ENCODE peak calls at places on chromosomes 6 and 20, in seven cellular contexts. C, A, B, W, Y, U and T are unnamed samples.

GRCh38 chr6:152356659-152357058 is 280.5 kb downstream of the SYNE1 start:
- DNase-seq in Y (peak), C (peak), W (peak), B (no peak), A (no peak), U (peak), T (peak)

GRCh38 chr6:106134906-106135634 is 48.9 kb downstream of the PRDM1 start:
- DNase-seq in C (peak), B (no peak), Y (no peak), A (no peak), U (no peak), W (peak), T (no peak)

GRCh38 chr6:144007779-144008500 is at the start of gene PLAGL1:
- DNase-seq in Y (peak), C (peak), U (peak), B (peak), A (peak), W (peak), T (peak)

GRCh38 chr6:35185302-35185681 is 28.5 kb upstream of the SCUBE3 start:
- DNase-seq in C (peak), Y (no peak), B (no peak), W (no peak), A (peak), U (peak), T (peak)

GRCh38 chr6:56387621-56388413 is 140.4 kb upstream of the COL21A1 start:
- DNase-seq in U (peak), C (no peak), A (no peak), W (no peak), Y (no peak), B (no peak), T (no peak)

GRCh38 chr6:5003604-5004372 is at the start of gene RPP40:
- DNase-seq in B (peak), C (peak), Y (peak), W (peak), A (peak), U (peak), T (peak)

GRCh38 chr6:39240155-39240757 is 11.0 kb upstream of the KCNK5 start:
- DNase-seq in U (no peak), W (no peak), Y (no peak), B (no peak), A (no peak), C (no peak), T (no peak)

GRCh38 chr6:47701374-47701773 is 3.0 kb downstream of the ADGRF4 start:
- DNase-seq in C (no peak), Y (peak), B (no peak), W (no peak), U (peak), A (no peak), T (no peak)

GRCh38 chr20:60332523-60332922 is 374.3 kb downstream of the CDH26 start:
- DNase-seq in A (no peak), B (no peak), U (no peak), W (no peak), C (no peak), Y (no peak), T (no peak)

GRCh38 chr20:52621401-52621800 is 350.8 kb upstream of the TSHZ2 start:
- DNase-seq in B (no peak), A (no peak), C (no peak), U (no peak), W (no peak), Y (no peak), T (no peak)

GRCh38 chr6:74598473-74599393 is 607.1 kb downstream of the COL12A1 start:
- DNase-seq in W (no peak), Y (peak), A (no peak), C (peak), U (peak), B (no peak), T (no peak)

GRCh38 chr6:119342430-119342829 is 7.1 kb downstream of the MAN1A1 start:
- DNase-seq in A (no peak), C (no peak), U (no peak), W (no peak), B (no peak), Y (no peak), T (no peak)

GRCh38 chr6:10386756-10387654 is 27.9 kb downstream of the TFAP2A start:
- DNase-seq in A (no peak), W (no peak), U (no peak), C (no peak), B (no peak), Y (no peak), T (no peak)

GRCh38 chr6:89297695-89298351 is 17.3 kb downstream of the GABRR2 start:
- DNase-seq in W (peak), A (peak), Y (peak), U (peak), B (peak), C (peak), T (no peak)